ENCODE peak calls at places on chromosomes 6 and 20, in six cellular contexts. I is anterior cingulate cortex; M is D721Med; X is GM20000; J is activated naive CD8-positive, alpha-beta T cell treated with anti-CD3 and anti-CD28 coated beads for 36 hours; O is putamen. H is an unnamed sample.

GRCh38 chr6:92701425-92702096 is 717.8 kb downstream of the EPHA7 start:
- DNase-seq in X (no peak), J (no peak), O (no peak), M (no peak), I (no peak), H (no peak)

GRCh38 chr6:136173519-136174507 is 76.3 kb downstream of the MTFR2 start:
- DNase-seq in I (no peak), J (no peak), X (no peak), M (no peak), O (no peak), H (peak; percentile 69)

GRCh38 chr6:159180001-159180400 is 10.8 kb downstream of the FNDC1 start:
- DNase-seq in M (no peak), X (no peak), J (no peak), O (no peak), I (no peak), H (peak; percentile 85)

GRCh38 chr6:44730771-44731391 is 343.4 kb downstream of the CDC5L start:
- DNase-seq in X (no peak), M (no peak), O (no peak), I (no peak), J (no peak), H (peak; percentile 8)

GRCh38 chr6:105981002-105981887 is 104.9 kb upstream of the PRDM1 start:
- DNase-seq in J (peak; percentile 46), M (no peak), O (no peak), I (no peak), X (peak; percentile 37), H (no peak)

GRCh38 chr20:16713056-16713455 is 16.8 kb upstream of the SNRPB2 start:
- DNase-seq in J (no peak), X (no peak), O (no peak), M (no peak), I (no peak), H (peak; percentile 23)

GRCh38 chr20:24027229-24027628 is 38.6 kb upstream of the GGTLC1 start:
- DNase-seq in X (peak; percentile 9), J (peak; percentile 69), M (no peak), I (no peak), O (no peak), H (peak; percentile 60)

GRCh38 chr6:158514991-158515390 is 44.9 kb upstream of the TMEM181 start:
- DNase-seq in X (no peak), M (no peak), J (no peak), I (no peak), O (no peak), H (no peak)

GRCh38 chr6:71335544-71335943 is 46.9 kb downstream of the OGFRL1 start:
- DNase-seq in I (no peak), X (no peak), O (no peak), J (no peak), M (no peak), H (peak; percentile 52)

GRCh38 chr20:57325632-57326356 is 3.8 kb upstream of the SPO11 start:
- DNase-seq in X (no peak), M (no peak), O (no peak), I (no peak), J (no peak), H (no peak)

GRCh38 chr6:41182069-41183034 is 18.6 kb downstream of the TREML2 start:
- DNase-seq in O (peak; percentile 27), M (no peak), J (peak; percentile 40), I (no peak), X (peak; percentile 56), H (peak; percentile 86)

GRCh38 chr6:6039946-6040509 is 33.3 kb upstream of the NRN1 start:
- DNase-seq in X (no peak), O (no peak), M (no peak), I (no peak), J (no peak), H (no peak)

GRCh38 chr6:154615483-154616025 is 105.1 kb upstream of the CNKSR3 start:
- DNase-seq in O (peak; percentile 7), J (no peak), X (no peak), M (no peak), I (no peak), H (peak; percentile 76)

GRCh38 chr6:10598084-10598960 is 77.2 kb downstream of the GCNT2 start:
- DNase-seq in I (no peak), J (no peak), X (no peak), M (no peak), O (no peak), H (no peak)

GRCh38 chr20:33838035-33838864 is 27.1 kb downstream of the CHMP4B start:
- DNase-seq in M (no peak), O (no peak), X (no peak), J (no peak), I (no peak), H (no peak)

GRCh38 chr20:38748863-38749153 is 548 bp downstream of the ACTR5 start:
- DNase-seq in O (no peak), M (no peak), X (peak; percentile 55), J (peak; percentile 63), I (no peak), H (no peak)

GRCh38 chr6:83852528-83853177 is 507 bp upstream of the RIPPLY2 start:
- DNase-seq in X (no peak), O (no peak), I (no peak), J (no peak), M (no peak), H (no peak)

GRCh38 chr20:17938889-17939619 is 29.5 kb downstream of the SNX5 start:
- DNase-seq in M (peak; percentile 42), O (peak; percentile 36), J (peak; percentile 68), X (peak; percentile 79), I (peak; percentile 55), H (peak; percentile 74)

GRCh38 chr6:136317023-136317649 is 27.5 kb upstream of the BCLAF1 start:
- DNase-seq in O (peak; percentile 55), M (no peak), J (peak; percentile 47), I (peak; percentile 19), X (peak; percentile 58), H (peak; percentile 78)

GRCh38 chr20:48600470-48600945 is 227.3 kb downstream of the PREX1 start:
- DNase-seq in X (no peak), I (no peak), J (no peak), M (no peak), O (no peak), H (no peak)

GRCh38 chr6:37654727-37655500 is 42.8 kb downstream of the MDGA1 start:
- DNase-seq in O (no peak), M (no peak), X (no peak), J (no peak), I (no peak), H (no peak)

GRCh38 chr20:44228465-44229258 is 18.1 kb upstream of the OSER1 start:
- DNase-seq in J (no peak), I (no peak), O (no peak), M (no peak), X (no peak), H (no peak)

GRCh38 chr6:159252955-159253508 is 83.8 kb downstream of the FNDC1 start:
- DNase-seq in M (no peak), I (no peak), O (peak; percentile 39), J (no peak), X (peak; percentile 68), H (peak; percentile 74)

GRCh38 chr20:38134427-38135281 is 30.4 kb downstream of the TGM2 start:
- DNase-seq in X (no peak), M (no peak), I (no peak), J (no peak), O (no peak), H (no peak)

GRCh38 chr6:25004357-25004756 is 68.6 kb upstream of the RIPOR2 start:
- DNase-seq in J (no peak), M (no peak), X (no peak), I (no peak), O (no peak), H (no peak)

GRCh38 chr20:36525620-36526365 is 15.5 kb upstream of the MYL9 start:
- DNase-seq in I (no peak), J (no peak), M (no peak), X (no peak), O (no peak), H (no peak)

GRCh38 chr6:75842191-75842590 is 93.2 kb downstream of the MYO6 start:
- DNase-seq in J (no peak), I (no peak), X (no peak), O (no peak), M (no peak), H (no peak)

GRCh38 chr6:110493253-110493800 is 16.9 kb upstream of the SLC22A16 start:
- DNase-seq in I (no peak), X (no peak), O (no peak), J (no peak), M (no peak), H (no peak)

GRCh38 chr6:115356371-115356770 is 704.3 kb downstream of the FRK start:
- DNase-seq in X (no peak), O (no peak), J (no peak), I (no peak), M (no peak), H (no peak)

GRCh38 chr6:47391675-47392074 is 82.0 kb upstream of the TNFRSF21 start:
- DNase-seq in J (no peak), M (no peak), I (no peak), X (no peak), O (no peak), H (no peak)

GRCh38 chr6:127302728-127303675 is 36.3 kb downstream of the RNF146 start:
- DNase-seq in O (peak; percentile 18), M (no peak), X (peak; percentile 45), I (no peak), J (peak; percentile 14), H (peak; percentile 69)

GRCh38 chr6:13194852-13195251 is 133.5 kb downstream of the TBC1D7 start:
- DNase-seq in M (no peak), J (peak; percentile 10), I (no peak), O (peak; percentile 33), X (peak; percentile 80), H (peak; percentile 92)

H was measured in SK-MEL-5.